ENCODE peak calls at places on chromosomes 6 and 20, in seven cellular contexts. One of them, this sample, is unnamed.

GRCh38 chr6:137893726-137894125 is 26.7 kb downstream of the TNFAIP3 start:
- DNase-seq in A549: no peak
- DNase-seq in Calu3: no peak
- DNase-seq in mesothelial cell of epicardium: no peak
- DNase-seq in ureter: no peak
- DNase-seq in T follicular helper cell: no peak
- DNase-seq in fibroblast of lung: no peak
- DNase-seq in this sample: no peak

GRCh38 chr20:36645998-36646397 is at the start of gene SLA2:
- DNase-seq in A549: no peak
- DNase-seq in mesothelial cell of epicardium: no peak
- DNase-seq in T follicular helper cell: peak
- DNase-seq in Calu3: no peak
- DNase-seq in ureter: no peak
- DNase-seq in fibroblast of lung: no peak
- DNase-seq in this sample: peak

GRCh38 chr20:59044796-59045195 is 2.2 kb upstream of the PRELID3B start:
- DNase-seq in fibroblast of lung: no peak
- DNase-seq in Calu3: no peak
- DNase-seq in T follicular helper cell: no peak
- DNase-seq in A549: no peak
- DNase-seq in mesothelial cell of epicardium: no peak
- DNase-seq in ureter: no peak
- DNase-seq in this sample: no peak

GRCh38 chr6:129644567-129645015 is 65.4 kb downstream of the ARHGAP18 start:
- DNase-seq in T follicular helper cell: no peak
- DNase-seq in mesothelial cell of epicardium: no peak
- DNase-seq in Calu3: no peak
- DNase-seq in ureter: no peak
- DNase-seq in fibroblast of lung: peak
- DNase-seq in A549: peak
- DNase-seq in this sample: no peak

GRCh38 chr20:2738734-2739398 is 46.3 kb downstream of the EBF4 start:
- DNase-seq in A549: no peak
- DNase-seq in ureter: no peak
- DNase-seq in fibroblast of lung: no peak
- DNase-seq in mesothelial cell of epicardium: no peak
- DNase-seq in Calu3: no peak
- DNase-seq in T follicular helper cell: no peak
- DNase-seq in this sample: no peak

GRCh38 chr6:56511591-56511990 is 131.1 kb downstream of the DST start:
- DNase-seq in fibroblast of lung: no peak
- DNase-seq in mesothelial cell of epicardium: no peak
- DNase-seq in A549: no peak
- DNase-seq in ureter: no peak
- DNase-seq in Calu3: no peak
- DNase-seq in T follicular helper cell: no peak
- DNase-seq in this sample: no peak

GRCh38 chr20:48384147-48384818 is 443.5 kb downstream of the PREX1 start:
- DNase-seq in ureter: no peak
- DNase-seq in T follicular helper cell: no peak
- DNase-seq in mesothelial cell of epicardium: no peak
- DNase-seq in Calu3: peak
- DNase-seq in fibroblast of lung: no peak
- DNase-seq in A549: peak
- DNase-seq in this sample: no peak

GRCh38 chr6:170243791-170244291 is 47.0 kb downstream of the DLL1 start:
- DNase-seq in fibroblast of lung: no peak
- DNase-seq in A549: no peak
- DNase-seq in T follicular helper cell: no peak
- DNase-seq in ureter: no peak
- DNase-seq in Calu3: no peak
- DNase-seq in mesothelial cell of epicardium: no peak
- DNase-seq in this sample: no peak

GRCh38 chr6:19731286-19731685 is 105.9 kb upstream of the ID4 start:
- DNase-seq in ureter: no peak
- DNase-seq in T follicular helper cell: no peak
- DNase-seq in fibroblast of lung: peak
- DNase-seq in Calu3: no peak
- DNase-seq in mesothelial cell of epicardium: no peak
- DNase-seq in A549: peak
- DNase-seq in this sample: no peak

GRCh38 chr20:38724603-38725457 is 544 bp downstream of the SLC32A1 start:
- DNase-seq in mesothelial cell of epicardium: no peak
- DNase-seq in T follicular helper cell: no peak
- DNase-seq in Calu3: no peak
- DNase-seq in A549: no peak
- DNase-seq in fibroblast of lung: no peak
- DNase-seq in ureter: no peak
- DNase-seq in this sample: no peak

GRCh38 chr6:160279850-160280249 is 21.2 kb upstream of the SLC22A2 start:
- DNase-seq in fibroblast of lung: peak
- DNase-seq in Calu3: no peak
- DNase-seq in mesothelial cell of epicardium: no peak
- DNase-seq in T follicular helper cell: no peak
- DNase-seq in ureter: no peak
- DNase-seq in A549: peak
- DNase-seq in this sample: no peak

GRCh38 chr6:49849121-49849907 is 17.0 kb downstream of the CRISP1 start:
- DNase-seq in mesothelial cell of epicardium: no peak
- DNase-seq in Calu3: no peak
- DNase-seq in T follicular helper cell: no peak
- DNase-seq in fibroblast of lung: peak
- DNase-seq in A549: peak
- DNase-seq in ureter: no peak
- DNase-seq in this sample: peak

GRCh38 chr6:92408350-92408749 is 1011.0 kb downstream of the EPHA7 start:
- DNase-seq in ureter: no peak
- DNase-seq in T follicular helper cell: no peak
- DNase-seq in Calu3: no peak
- DNase-seq in fibroblast of lung: no peak
- DNase-seq in mesothelial cell of epicardium: no peak
- DNase-seq in A549: no peak
- DNase-seq in this sample: no peak

GRCh38 chr6:41615311-41615710 is 23.0 kb upstream of the MDFI start:
- DNase-seq in mesothelial cell of epicardium: no peak
- DNase-seq in ureter: no peak
- DNase-seq in T follicular helper cell: no peak
- DNase-seq in A549: no peak
- DNase-seq in fibroblast of lung: no peak
- DNase-seq in Calu3: no peak
- DNase-seq in this sample: no peak

GRCh38 chr20:20568604-20569205 is 143.7 kb downstream of the RALGAPA2 start:
- DNase-seq in A549: peak
- DNase-seq in T follicular helper cell: no peak
- DNase-seq in fibroblast of lung: peak
- DNase-seq in mesothelial cell of epicardium: no peak
- DNase-seq in ureter: no peak
- DNase-seq in Calu3: peak
- DNase-seq in this sample: peak

GRCh38 chr6:167572841-167573271 is 248.0 kb downstream of the TTLL2 start:
- DNase-seq in fibroblast of lung: no peak
- DNase-seq in ureter: peak
- DNase-seq in Calu3: no peak
- DNase-seq in A549: no peak
- DNase-seq in T follicular helper cell: no peak
- DNase-seq in mesothelial cell of epicardium: no peak
- DNase-seq in this sample: no peak

GRCh38 chr6:46217671-46218131 is 46.9 kb upstream of the ENPP5 start:
- DNase-seq in mesothelial cell of epicardium: no peak
- DNase-seq in ureter: no peak
- DNase-seq in Calu3: no peak
- DNase-seq in A549: no peak
- DNase-seq in fibroblast of lung: peak
- DNase-seq in T follicular helper cell: no peak
- DNase-seq in this sample: no peak

GRCh38 chr6:14770572-14770971 is 475.3 kb upstream of the JARID2 start:
- DNase-seq in ureter: no peak
- DNase-seq in T follicular helper cell: no peak
- DNase-seq in mesothelial cell of epicardium: no peak
- DNase-seq in A549: peak
- DNase-seq in Calu3: no peak
- DNase-seq in fibroblast of lung: peak
- DNase-seq in this sample: no peak

GRCh38 chr6:145891565-145891964 is 72.6 kb downstream of the SHPRH start:
- DNase-seq in ureter: no peak
- DNase-seq in T follicular helper cell: no peak
- DNase-seq in A549: no peak
- DNase-seq in Calu3: no peak
- DNase-seq in mesothelial cell of epicardium: no peak
- DNase-seq in fibroblast of lung: peak
- DNase-seq in this sample: no peak

GRCh38 chr6:83169511-83169910 is 23.6 kb downstream of the PGM3 start:
- DNase-seq in A549: no peak
- DNase-seq in T follicular helper cell: no peak
- DNase-seq in ureter: no peak
- DNase-seq in Calu3: no peak
- DNase-seq in fibroblast of lung: no peak
- DNase-seq in mesothelial cell of epicardium: no peak
- DNase-seq in this sample: no peak

GRCh38 chr6:112307707-112308106 is 39.4 kb upstream of the RFPL4B start:
- DNase-seq in A549: no peak
- DNase-seq in Calu3: no peak
- DNase-seq in fibroblast of lung: no peak
- DNase-seq in ureter: no peak
- DNase-seq in mesothelial cell of epicardium: no peak
- DNase-seq in T follicular helper cell: no peak
- DNase-seq in this sample: no peak

GRCh38 chr20:17966432-17967312 is 1.9 kb downstream of the SNX5 start:
- DNase-seq in T follicular helper cell: no peak
- DNase-seq in A549: peak
- DNase-seq in Calu3: no peak
- DNase-seq in ureter: no peak
- DNase-seq in fibroblast of lung: peak
- DNase-seq in mesothelial cell of epicardium: no peak
- DNase-seq in this sample: no peak

GRCh38 chr20:61288331-61288784 is 36.3 kb downstream of the CDH4 start:
- DNase-seq in A549: no peak
- DNase-seq in mesothelial cell of epicardium: no peak
- DNase-seq in T follicular helper cell: no peak
- DNase-seq in ureter: no peak
- DNase-seq in Calu3: no peak
- DNase-seq in fibroblast of lung: no peak
- DNase-seq in this sample: no peak

This sample was measured in naive thymus-derived CD8-positive, alpha-beta T cell.